ENCODE peak calls at places on chromosome 14, in seven cellular contexts. M is upper lobe of left lung, A is upper lobe of right lung, U is left ventricle myocardium inferior, D is A549, Z is DND-41, S is mammary epithelial cell. W is an unnamed sample.
A peak's percentile ranks its signal among the peaks of the same experiment; 100 is the strongest.

GRCh38 chr14:39175445-39176262 is 600 bp downstream of the PNN start:
- DNase-seq in M (peak; percentile 87), A (peak; percentile 76), U (peak; percentile 22), D (peak; percentile 38), Z (peak; percentile 56), S (peak; percentile 32), W (peak; percentile 86)

GRCh38 chr14:80390911-80391310 is 179.6 kb upstream of the DIO2 start:
- DNase-seq in M (no peak), A (no peak), U (no peak), D (peak; percentile 28), Z (no peak), S (peak; percentile 80), W (no peak)

GRCh38 chr14:20857630-20858261 is 33.4 kb upstream of the RNASE3 start:
- DNase-seq in M (no peak), A (peak; percentile 77), U (peak; percentile 55), D (peak; percentile 46), Z (peak; percentile 70), S (peak; percentile 27), W (peak; percentile 89)

GRCh38 chr14:94322648-94323570 is at the start of gene SERPINA6:
- DNase-seq in M (peak; percentile 45), A (no peak), U (no peak), D (no peak), Z (no peak), S (no peak), W (no peak)

GRCh38 chr14:69076341-69076740 is 76.6 kb downstream of the DCAF5 start:
- DNase-seq in M (no peak), A (no peak), U (no peak), D (no peak), Z (no peak), S (no peak), W (no peak)

GRCh38 chr14:93234798-93235197 is 27.7 kb downstream of the UBR7 start:
- DNase-seq in M (no peak), A (peak; percentile 42), U (no peak), D (peak; percentile 34), Z (no peak), S (peak; percentile 79), W (no peak)

GRCh38 chr14:92328664-92329255 is 5.8 kb downstream of the SLC24A4 start:
- DNase-seq in M (no peak), A (no peak), U (no peak), D (no peak), Z (no peak), S (no peak), W (peak; percentile 57)

GRCh38 chr14:67571275-67571990 is 28.6 kb downstream of the PIGH start:
- DNase-seq in M (no peak), A (peak; percentile 81), U (peak; percentile 51), D (peak; percentile 67), Z (peak; percentile 70), S (peak; percentile 37), W (peak; percentile 92)

GRCh38 chr14:68000516-68000915 is 180.9 kb downstream of the RAD51B start:
- DNase-seq in M (no peak), A (no peak), U (no peak), D (no peak), Z (no peak), S (no peak), W (no peak)

GRCh38 chr14:79570648-79571047 is 640.7 kb downstream of the DIO2 start:
- DNase-seq in M (no peak), A (no peak), U (no peak), D (no peak), Z (no peak), S (no peak), W (no peak)

GRCh38 chr14:85214471-85214870 is 315.5 kb upstream of the FLRT2 start:
- DNase-seq in M (no peak), A (no peak), U (no peak), D (no peak), Z (no peak), S (peak; percentile 87), W (no peak)

GRCh38 chr14:59698793-59699192 is 122.2 kb upstream of the CCDC175 start:
- DNase-seq in M (no peak), A (no peak), U (no peak), D (no peak), Z (no peak), S (peak; percentile 16), W (no peak)

GRCh38 chr14:88879016-88879415 is 54.6 kb downstream of the TTC8 start:
- DNase-seq in M (no peak), A (no peak), U (no peak), D (no peak), Z (no peak), S (peak; percentile 74), W (no peak)

GRCh38 chr14:35385042-35385839 is 19.3 kb downstream of the NFKBIA start:
- DNase-seq in M (peak; percentile 39), A (no peak), U (peak; percentile 87), D (peak; percentile 56), Z (no peak), S (peak; percentile 42), W (no peak)

GRCh38 chr14:60250318-60251035 is 1.5 kb downstream of the PPM1A start:
- DNase-seq in M (no peak), A (no peak), U (no peak), D (no peak), Z (no peak), S (peak; percentile 53), W (peak; percentile 54)

GRCh38 chr14:101503431-101504095 is 57.7 kb upstream of the DIO3 start:
- DNase-seq in M (no peak), A (peak; percentile 42), U (no peak), D (no peak), Z (no peak), S (no peak), W (no peak)

GRCh38 chr14:89773644-89774316 is 180.8 kb downstream of the EFCAB11 start:
- DNase-seq in M (peak; percentile 75), A (peak; percentile 68), U (peak; percentile 46), D (peak; percentile 51), Z (peak; percentile 88), S (no peak), W (peak; percentile 81)

GRCh38 chr14:105013150-105013787 is 7.6 kb downstream of the CDCA4 start:
- DNase-seq in M (no peak), A (no peak), U (peak; percentile 41), D (no peak), Z (no peak), S (no peak), W (peak; percentile 88)

GRCh38 chr14:105010891-105011291 is 10.0 kb downstream of the CDCA4 start:
- DNase-seq in M (peak; percentile 76), A (no peak), U (no peak), D (no peak), Z (no peak), S (no peak), W (no peak)

GRCh38 chr14:105012171-105012985 is 8.5 kb downstream of the CDCA4 start:
- DNase-seq in M (peak; percentile 84), A (no peak), U (no peak), D (peak; percentile 49), Z (no peak), S (no peak), W (no peak)

GRCh38 chr14:105010106-105010505 is 10.8 kb downstream of the CDCA4 start:
- DNase-seq in M (no peak), A (no peak), U (no peak), D (no peak), Z (no peak), S (no peak), W (no peak)

DNA sequence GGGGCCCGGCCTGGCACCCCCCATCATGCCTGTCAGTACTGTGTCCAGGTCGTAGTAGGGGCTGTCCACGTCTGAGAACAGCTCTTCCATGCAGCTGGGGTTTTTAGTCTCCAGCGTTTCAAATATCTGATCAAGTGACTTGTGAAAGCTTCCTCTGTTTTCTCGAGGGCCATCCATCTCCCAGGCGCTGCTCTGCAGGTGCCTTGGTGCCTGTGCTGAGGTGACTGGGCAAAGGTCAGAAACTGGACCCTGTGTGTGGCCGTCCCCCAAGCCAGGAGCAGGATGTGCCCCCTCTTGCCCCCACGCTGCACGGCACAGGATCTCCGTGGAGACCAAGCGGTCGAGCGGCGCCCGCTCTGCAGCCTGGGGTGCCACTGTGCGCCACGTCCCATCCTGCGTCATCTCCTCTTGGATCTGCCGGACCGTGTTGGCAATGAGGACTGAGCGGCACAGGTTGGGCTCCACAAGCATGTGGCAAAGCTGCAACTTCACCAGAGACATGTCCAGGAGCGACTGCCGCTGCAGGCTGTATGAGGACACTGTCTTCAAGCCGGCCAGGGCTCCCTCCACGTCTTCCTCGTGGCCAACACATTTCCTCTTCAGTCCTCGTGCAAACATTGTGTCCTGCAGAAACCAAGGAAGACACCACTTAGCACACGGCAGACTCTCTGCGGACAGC is 9.4 kb downstream of the CDCA4 start:
- DNase-seq in M (no peak), A (no peak), U (no peak), D (no peak), Z (no peak), S (no peak), W (no peak)
- H3K27ac ChIP-seq in M (no peak overlapping the region), A (no peak overlapping the region), U (no peak overlapping the region), D (no peak overlapping the region), Z (no peak overlapping the region), S (no peak overlapping the region), W (no peak overlapping the region)

DNA sequence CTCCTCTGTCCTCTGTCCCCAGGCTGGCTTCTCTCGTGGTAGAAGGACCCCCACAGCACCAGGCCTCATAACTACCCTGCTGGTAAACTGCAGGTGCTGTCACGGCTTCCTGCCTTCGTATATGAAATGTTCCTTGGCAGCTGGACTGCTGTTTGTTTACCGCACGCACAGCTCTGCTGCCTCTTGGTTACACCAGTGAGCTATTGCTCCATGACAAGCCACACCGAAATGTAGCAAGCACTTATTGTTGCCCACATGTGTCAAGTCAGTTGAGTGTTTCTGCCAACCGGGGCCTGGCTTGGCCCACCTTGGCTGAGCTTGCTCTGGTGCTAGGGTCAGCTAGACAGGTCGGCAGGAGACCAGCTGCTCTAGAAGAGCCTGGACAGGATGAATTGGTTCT is 21.7 kb upstream of the TCL1B start:
- DNase-seq in M (no peak), A (no peak), U (no peak), D (no peak), Z (no peak), S (no peak), W (peak; percentile 65)
- H3K4me1 ChIP-seq in M (no peaks in the 10 kb centered on the region), A (no peaks in the 10 kb centered on the region), U (peaks cover 14% of the 10 kb centered on the region), D (no peaks in the 10 kb centered on the region), Z (no peaks in the 10 kb centered on the region), S (no peaks in the 10 kb centered on the region), W (peaks cover 79% of the 10 kb centered on the region)

DNA sequence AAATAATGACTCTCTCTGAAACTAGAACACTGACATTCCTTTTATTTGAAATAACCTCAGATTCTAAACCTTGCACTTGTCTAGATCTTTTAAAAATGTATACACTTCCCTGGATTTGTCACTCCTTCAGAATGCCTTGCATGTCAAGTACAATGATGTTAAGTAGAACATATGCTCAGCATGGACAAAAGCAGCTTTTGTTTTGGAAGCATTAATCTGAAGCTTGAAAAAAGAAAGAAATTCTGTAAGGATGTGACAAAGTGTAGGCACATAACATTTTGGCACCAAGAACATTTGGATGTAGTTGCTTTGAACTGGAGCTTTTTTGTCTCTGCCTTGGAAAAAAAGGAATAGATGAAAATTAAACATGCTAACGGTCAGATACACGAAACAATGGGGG is 95.7 kb upstream of the RPL10L start:
- DNase-seq in M (no peak), A (no peak), U (no peak), D (no peak), Z (no peak), S (no peak), W (no peak)
- H3K9me3 ChIP-seq in M (no peaks in the 10 kb centered on the region), A (no peaks in the 10 kb centered on the region), U (no peaks in the 10 kb centered on the region), D (no peaks in the 10 kb centered on the region), Z (no peaks in the 10 kb centered on the region), S (peaks cover 14% of the 10 kb centered on the region), W (peaks cover 76% of the 10 kb centered on the region)

DNA sequence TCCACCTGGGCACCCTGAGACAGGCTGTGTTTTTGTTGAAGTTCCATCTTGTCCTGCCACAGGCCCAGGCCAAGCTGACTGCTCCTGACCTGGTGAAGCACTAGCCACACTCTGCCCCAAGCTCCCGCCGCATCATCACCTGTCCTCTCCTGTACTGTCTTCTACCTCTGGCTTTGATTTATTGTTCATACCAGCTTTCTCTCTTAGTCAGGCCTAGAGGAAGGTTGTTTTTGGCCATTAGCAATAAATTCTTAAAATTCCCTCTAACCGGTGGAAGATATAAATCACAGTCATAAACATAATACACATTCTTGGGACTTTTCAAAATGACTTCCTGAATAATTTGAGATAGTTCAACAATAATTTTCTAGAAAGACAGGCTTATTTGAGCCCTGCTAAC is 169.4 kb downstream of the DAD1 start:
- DNase-seq in M (no peak), A (no peak), U (no peak), D (no peak), Z (no peak), S (no peak), W (no peak)
- H3K27ac ChIP-seq in M (no peak overlapping the region), A (no peak overlapping the region), U (no peak overlapping the region), D (no peak overlapping the region), Z (no peak overlapping the region), S (no peak overlapping the region), W (peak overlapping the region; percentile 92)

W was measured in Karpas-422.